ENCODE peak calls at places on chromosomes 13 and 19, in nine cellular contexts. E is RCC 7860; W is activated T-cell treated with anti-CD3 and anti-CD28 coated beads, Interleukin-2, amount 50 U/mL, for 48 hours; C is activated naive CD8-positive, alpha-beta T cell treated with anti-CD3 and anti-CD28 coated beads, Interleukin-2, amount 10 ng/mL, durations not matched to agents 7 days and 5 days; K is putamen; O is glutamatergic neuron; T is MCF 10A; V is activated CD4-positive, CD25-positive, alpha-beta regulatory T cell; H is frontal cortex. G is an unnamed sample.
A peak's percentile ranks its signal among the peaks of the same experiment; 100 is the strongest.

GRCh38 chr19:18915639-18916038 is 3.5 kb downstream of the COPE start:
- DNase-seq in O (peak; percentile 73), E (no peak), K (peak; percentile 75), V (no peak), W (peak; percentile 57), T (peak; percentile 58), C (no peak), H (peak; percentile 66), G (no peak)

GRCh38 chr19:10346509-10346908 is 7.1 kb upstream of the ICAM3 start:
- DNase-seq in E (no peak), H (no peak), T (peak; percentile 66), W (no peak), O (no peak), V (no peak), K (no peak), C (no peak), G (no peak)

GRCh38 chr19:12825259-12826131 is 8.9 kb downstream of the RTBDN start:
- DNase-seq in O (peak; percentile 81), T (no peak), E (no peak), V (no peak), H (peak; percentile 15), W (peak; percentile 65), K (no peak), C (peak; percentile 43), G (no peak)

GRCh38 chr13:28324181-28324789 is 170.6 kb downstream of the FLT1 start:
- DNase-seq in H (peak; percentile 36), V (no peak), T (peak; percentile 80), K (peak; percentile 20), C (peak; percentile 44), W (peak; percentile 69), O (peak; percentile 60), E (peak; percentile 22), G (no peak)

GRCh38 chr13:51523082-51523518 is 61.2 kb upstream of the WDFY2 start:
- DNase-seq in V (no peak), K (no peak), T (peak; percentile 96), O (no peak), H (no peak), E (peak; percentile 64), C (peak; percentile 43), W (peak; percentile 44), G (no peak)

GRCh38 chr13:100610399-100611347 is 22.1 kb upstream of the GGACT start:
- DNase-seq in T (no peak), O (no peak), W (no peak), H (no peak), K (no peak), C (no peak), V (no peak), E (no peak), G (no peak)

GRCh38 chr13:24033527-24034302 is 126.8 kb upstream of the SPATA13 start:
- DNase-seq in C (no peak), W (no peak), E (no peak), O (no peak), H (no peak), K (no peak), V (no peak), T (no peak), G (peak; percentile 88)

GRCh38 chr19:2063824-2064223 is 12.8 kb upstream of the MKNK2 start:
- DNase-seq in V (no peak), T (no peak), O (no peak), K (no peak), H (no peak), C (no peak), W (no peak), E (no peak), G (no peak)

GRCh38 chr13:29429496-29429895 is 166.0 kb downstream of the SLC7A1 start:
- DNase-seq in W (no peak), O (no peak), T (no peak), C (no peak), V (no peak), E (no peak), K (no peak), H (no peak), G (no peak)

G was measured in AG09319.